ENCODE peak calls at places on chromosomes 2 and 18, in eight cellular contexts. One of them, this sample, is unnamed.

GRCh38 chr18:8835556-8835955 is 130.2 kb downstream of the MTCL1 start:
- DNase-seq in NCI-H1930: no peak
- DNase-seq in right atrium auricular region: no peak
- DNase-seq in A549: no peak
- DNase-seq in iPS-NIHi11: no peak
- DNase-seq in kidney: no peak
- DNase-seq in AG09309: peak; percentile 69
- DNase-seq in osteocyte: no peak
- DNase-seq in this sample: no peak

GRCh38 chr2:49616800-49617199 is 462.5 kb upstream of the FSHR start:
- DNase-seq in NCI-H1930: peak; percentile 11
- DNase-seq in right atrium auricular region: no peak
- DNase-seq in A549: peak; percentile 44
- DNase-seq in iPS-NIHi11: peak; percentile 33
- DNase-seq in kidney: no peak
- DNase-seq in AG09309: no peak
- DNase-seq in osteocyte: no peak
- DNase-seq in this sample: no peak

GRCh38 chr2:197972017-197972416 is 167.6 kb downstream of the PLCL1 start:
- DNase-seq in NCI-H1930: no peak
- DNase-seq in right atrium auricular region: peak; percentile 66
- DNase-seq in A549: no peak
- DNase-seq in iPS-NIHi11: no peak
- DNase-seq in kidney: no peak
- DNase-seq in AG09309: peak; percentile 70
- DNase-seq in osteocyte: no peak
- DNase-seq in this sample: no peak

GRCh38 chr2:38737925-38738324 is 13.2 kb downstream of the SRSF7 start:
- DNase-seq in NCI-H1930: no peak
- DNase-seq in right atrium auricular region: peak; percentile 50
- DNase-seq in A549: no peak
- DNase-seq in iPS-NIHi11: no peak
- DNase-seq in kidney: no peak
- DNase-seq in AG09309: no peak
- DNase-seq in osteocyte: no peak
- DNase-seq in this sample: no peak

GRCh38 chr2:200702646-200703118 is 109.0 kb upstream of the BZW1 start:
- DNase-seq in NCI-H1930: no peak
- DNase-seq in right atrium auricular region: no peak
- DNase-seq in A549: no peak
- DNase-seq in iPS-NIHi11: no peak
- DNase-seq in kidney: no peak
- DNase-seq in AG09309: no peak
- DNase-seq in osteocyte: no peak
- DNase-seq in this sample: no peak

GRCh38 chr2:104405628-104406027 is 448.3 kb upstream of the POU3F3 start:
- DNase-seq in NCI-H1930: no peak
- DNase-seq in right atrium auricular region: no peak
- DNase-seq in A549: no peak
- DNase-seq in iPS-NIHi11: no peak
- DNase-seq in kidney: no peak
- DNase-seq in AG09309: no peak
- DNase-seq in osteocyte: no peak
- DNase-seq in this sample: no peak

GRCh38 chr2:230677182-230677946 is 35.3 kb upstream of the CAB39 start:
- DNase-seq in NCI-H1930: no peak
- DNase-seq in right atrium auricular region: no peak
- DNase-seq in A549: no peak
- DNase-seq in iPS-NIHi11: no peak
- DNase-seq in kidney: no peak
- DNase-seq in AG09309: peak; percentile 24
- DNase-seq in osteocyte: no peak
- DNase-seq in this sample: no peak

GRCh38 chr2:152335851-152336102 is 803 bp downstream of the FMNL2 start:
- DNase-seq in NCI-H1930: no peak
- DNase-seq in right atrium auricular region: no peak
- DNase-seq in A549: peak; percentile 24
- DNase-seq in iPS-NIHi11: no peak
- DNase-seq in kidney: peak; percentile 80
- DNase-seq in AG09309: no peak
- DNase-seq in osteocyte: no peak
- DNase-seq in this sample: no peak

GRCh38 chr18:79400091-79400590 is 4.4 kb downstream of the NFATC1 start:
- DNase-seq in NCI-H1930: no peak
- DNase-seq in right atrium auricular region: no peak
- DNase-seq in A549: no peak
- DNase-seq in iPS-NIHi11: peak; percentile 74
- DNase-seq in kidney: peak; percentile 88
- DNase-seq in AG09309: no peak
- DNase-seq in osteocyte: no peak
- DNase-seq in this sample: no peak

GRCh38 chr2:235229236-235229635 is 264.6 kb upstream of the AGAP1 start:
- DNase-seq in NCI-H1930: no peak
- DNase-seq in right atrium auricular region: peak; percentile 44
- DNase-seq in A549: no peak
- DNase-seq in iPS-NIHi11: no peak
- DNase-seq in kidney: no peak
- DNase-seq in AG09309: no peak
- DNase-seq in osteocyte: no peak
- DNase-seq in this sample: no peak

GRCh38 chr2:120902532-120903088 is 166.9 kb downstream of the GLI2 start:
- DNase-seq in NCI-H1930: no peak
- DNase-seq in right atrium auricular region: no peak
- DNase-seq in A549: no peak
- DNase-seq in iPS-NIHi11: no peak
- DNase-seq in kidney: no peak
- DNase-seq in AG09309: no peak
- DNase-seq in osteocyte: no peak
- DNase-seq in this sample: no peak

GRCh38 chr2:42872736-42873135 is 80.4 kb upstream of the HAAO start:
- DNase-seq in NCI-H1930: no peak
- DNase-seq in right atrium auricular region: no peak
- DNase-seq in A549: no peak
- DNase-seq in iPS-NIHi11: no peak
- DNase-seq in kidney: no peak
- DNase-seq in AG09309: peak; percentile 57
- DNase-seq in osteocyte: no peak
- DNase-seq in this sample: no peak

GRCh38 chr2:222904557-222905258 is 43.9 kb downstream of the ACSL3 start:
- DNase-seq in NCI-H1930: no peak
- DNase-seq in right atrium auricular region: no peak
- DNase-seq in A549: no peak
- DNase-seq in iPS-NIHi11: no peak
- DNase-seq in kidney: no peak
- DNase-seq in AG09309: peak; percentile 62
- DNase-seq in osteocyte: no peak
- DNase-seq in this sample: no peak

GRCh38 chr2:135043345-135043744 is 3.9 kb downstream of the MAP3K19 start:
- DNase-seq in NCI-H1930: no peak
- DNase-seq in right atrium auricular region: no peak
- DNase-seq in A549: no peak
- DNase-seq in iPS-NIHi11: no peak
- DNase-seq in kidney: no peak
- DNase-seq in AG09309: no peak
- DNase-seq in osteocyte: no peak
- DNase-seq in this sample: no peak

GRCh38 chr2:73283545-73284295 is 558 bp downstream of the FBXO41 start:
- DNase-seq in NCI-H1930: no peak
- DNase-seq in right atrium auricular region: no peak
- DNase-seq in A549: no peak
- DNase-seq in iPS-NIHi11: peak; percentile 35
- DNase-seq in kidney: peak; percentile 70
- DNase-seq in AG09309: no peak
- DNase-seq in osteocyte: no peak
- DNase-seq in this sample: no peak

GRCh38 chr2:62306751-62307468 is 111.0 kb downstream of the B3GNT2 start:
- DNase-seq in NCI-H1930: no peak
- DNase-seq in right atrium auricular region: no peak
- DNase-seq in A549: no peak
- DNase-seq in iPS-NIHi11: no peak
- DNase-seq in kidney: peak; percentile 82
- DNase-seq in AG09309: no peak
- DNase-seq in osteocyte: no peak
- DNase-seq in this sample: peak; percentile 48

GRCh38 chr2:175282300-175282699 is 100.8 kb upstream of the ATP5MC3 start:
- DNase-seq in NCI-H1930: peak; percentile 73
- DNase-seq in right atrium auricular region: no peak
- DNase-seq in A549: peak; percentile 32
- DNase-seq in iPS-NIHi11: peak; percentile 71
- DNase-seq in kidney: no peak
- DNase-seq in AG09309: peak; percentile 3
- DNase-seq in osteocyte: no peak
- DNase-seq in this sample: peak; percentile 27